ENCODE peak calls at places on chromosomes 2 and 18, in six cellular contexts. H is GM12878, T is GM12892, U is K562, F is HepG2, Q is H1. W is an unnamed sample.

GRCh38 chr2:129741165-129741564 is 238.3 kb upstream of the RAB6C start:
- DNase-seq in H (no peak), T (no peak), U (no peak), F (no peak), Q (no peak), W (no peak)

GRCh38 chr18:50051288-50051687 is 143.7 kb downstream of the MYO5B start:
- DNase-seq in H (no peak), T (no peak), U (peak; percentile 10), F (peak; percentile 25), Q (no peak), W (no peak)

GRCh38 chr2:69180974-69181373 is 168.0 kb downstream of the ANTXR1 start:
- DNase-seq in H (no peak), T (no peak), U (no peak), F (peak; percentile 24), Q (no peak), W (no peak)

GRCh38 chr2:170715062-170715931 is at the start of gene SP5:
- DNase-seq in H (no peak), T (peak; percentile 31), U (peak; percentile 88), F (peak; percentile 100), Q (peak; percentile 46), W (peak; percentile 40)

GRCh38 chr2:224033601-224034000 is 5.5 kb downstream of the SERPINE2 start:
- DNase-seq in H (no peak), T (no peak), U (no peak), F (no peak), Q (no peak), W (no peak)

GRCh38 chr2:115654362-115654761 is 1211.9 kb downstream of the DPP10 start:
- DNase-seq in H (no peak), T (no peak), U (no peak), F (no peak), Q (no peak), W (no peak)

GRCh38 chr2:127953128-127953718 is 67.5 kb upstream of the AMMECR1L start:
- DNase-seq in H (no peak), T (no peak), U (no peak), F (no peak), Q (no peak), W (no peak)

GRCh38 chr2:183927367-183928355 is 670.7 kb upstream of the ZNF804A start:
- DNase-seq in H (no peak), T (no peak), U (no peak), F (no peak), Q (no peak), W (no peak)

GRCh38 chr2:187003038-187003543 is 154.1 kb upstream of the ZSWIM2 start:
- DNase-seq in H (no peak), T (no peak), U (peak; percentile 49), F (no peak), Q (no peak), W (no peak)

GRCh38 chr18:33116376-33116775 is 324.1 kb downstream of the CCDC178 start:
- DNase-seq in H (no peak), T (no peak), U (no peak), F (no peak), Q (no peak), W (no peak)

GRCh38 chr2:146701183-146701582 is 1143.6 kb upstream of the ACVR2A start:
- DNase-seq in H (no peak), T (no peak), U (no peak), F (no peak), Q (peak; percentile 43), W (no peak)

GRCh38 chr2:96977631-96978195 is 8.7 kb downstream of the FAM178B start:
- DNase-seq in H (no peak), T (no peak), U (no peak), F (no peak), Q (no peak), W (no peak)

GRCh38 chr2:240564191-240564570 is 4.0 kb downstream of the DUSP28 start:
- DNase-seq in H (no peak), T (no peak), U (no peak), F (no peak), Q (no peak), W (no peak)

GRCh38 chr18:64618390-64618789 is 469.5 kb upstream of the LINC00305 start:
- DNase-seq in H (no peak), T (no peak), U (no peak), F (no peak), Q (no peak), W (no peak)

GRCh38 chr2:49807689-49808088 is 653.4 kb upstream of the FSHR start:
- DNase-seq in H (no peak), T (no peak), U (no peak), F (no peak), Q (no peak), W (no peak)

GRCh38 chr2:68698567-68699377 is 35.8 kb upstream of the ARHGAP25 start:
- DNase-seq in H (no peak), T (no peak), U (no peak), F (no peak), Q (no peak), W (no peak)

GRCh38 chr18:48342125-48342524 is 67.1 kb downstream of the ZBTB7C start:
- DNase-seq in H (no peak), T (no peak), U (no peak), F (no peak), Q (no peak), W (no peak)

GRCh38 chr2:120915670-120916069 is 180.0 kb downstream of the GLI2 start:
- DNase-seq in H (no peak), T (no peak), U (no peak), F (no peak), Q (no peak), W (no peak)

DNA sequence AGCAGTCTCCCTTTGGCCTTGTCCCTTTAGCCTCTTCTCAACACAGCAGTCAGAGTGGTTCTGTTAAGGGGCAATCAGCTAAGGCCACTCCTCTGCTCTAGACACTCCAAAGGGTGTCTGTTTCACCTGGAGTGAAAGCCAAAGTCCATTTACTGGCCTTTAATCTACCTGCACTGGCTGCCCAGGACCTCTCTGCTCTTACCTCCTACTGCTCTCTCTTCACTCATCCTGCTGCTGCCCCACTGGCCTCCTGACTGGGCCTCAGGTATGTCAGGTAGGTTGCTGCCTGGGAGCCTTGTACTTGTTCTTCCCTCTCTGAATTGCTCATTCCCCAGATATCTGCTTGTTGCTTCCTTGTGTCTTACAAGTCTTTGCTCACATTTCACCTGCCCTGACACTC is 68.2 kb downstream of the PIKFYVE start:
- DNase-seq in H (no peak), T (no peak), U (no peak), F (no peak), Q (no peak), W (no peak)
- TF ChIP-seq TAF1 in H (no peak), T (no peak), U (no peak), F (no peak), Q (no peak), W (no peak)

GRCh38 chr2:232574674-232575403 is 24.4 kb downstream of the EIF4E2 start:
- DNase-seq in H (no peak), T (no peak), U (no peak), F (peak; percentile 90), Q (no peak), W (no peak)
- TF ChIP-seq POLR2A in H (no peak), T (no peak), U (no peak), F (peak; percentile 17), Q (no peak), W (no peak)

DNA sequence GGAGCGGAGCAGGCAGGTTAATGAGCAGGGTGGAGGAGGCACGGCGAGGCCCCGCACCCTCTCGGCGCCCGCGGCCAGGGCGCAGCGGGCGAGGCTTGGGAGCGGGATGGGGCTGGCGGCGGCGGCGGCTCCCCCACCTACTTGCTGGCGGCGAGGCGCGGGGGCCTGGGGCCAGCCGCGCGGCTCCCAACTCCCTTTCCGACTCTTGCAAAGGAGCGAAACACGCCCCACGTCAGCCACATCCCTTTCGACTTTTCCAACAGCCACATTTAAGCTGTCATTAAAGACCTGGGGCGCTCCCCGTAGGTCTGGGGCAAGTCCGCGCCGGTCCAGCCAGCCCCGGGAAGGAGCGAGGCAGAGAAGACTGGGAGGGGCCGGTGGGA is 741 bp upstream of the KCTD1 start:
- DNase-seq in H (no peak), T (no peak), U (no peak), F (no peak), Q (no peak), W (peak; percentile 35)
- TF ChIP-seq TAF1 in H (no peak), T (no peak), U (no peak), F (no peak), Q (no peak), W (no peak)

GRCh38 chr2:38751847-38752410 is 768 bp upstream of the SRSF7 start:
- DNase-seq in H (no peak), T (no peak), U (peak; percentile 20), F (peak; percentile 45), Q (no peak), W (no peak)
- TF ChIP-seq POLR2A in H (no peak), T (no peak), U (no peak), F (no peak), Q (no peak), W (no peak)

GRCh38 chr2:110115291-110116032 is at the start of gene MALL:
- DNase-seq in H (no peak), T (no peak), U (no peak), F (no peak), Q (no peak), W (no peak)
- TF ChIP-seq TAF1 in H (no peak), T (no peak), U (no peak), F (no peak), Q (no peak), W (no peak)